ENCODE peak calls at places on chromosomes 11 and 22, in seven cellular contexts. One of them, this sample, is unnamed.

GRCh38 chr11:112806876-112807275 is 154.3 kb upstream of the NCAM1 start:
- DNase-seq in G401: no peak
- DNase-seq in T1000: no peak
- DNase-seq in activated CD4-positive, alpha-beta T cell treated with anti-CD3 and anti-CD28 coated beads for 36 hours: no peak
- DNase-seq in Caki2: no peak
- DNase-seq in left cardiac atrium: no peak
- DNase-seq in nephron progenitor cell: no peak
- DNase-seq in this sample: no peak

GRCh38 chr11:65788801-65789200 is 1.9 kb downstream of the OVOL1 start:
- DNase-seq in G401: no peak
- DNase-seq in T1000: no peak
- DNase-seq in activated CD4-positive, alpha-beta T cell treated with anti-CD3 and anti-CD28 coated beads for 36 hours: no peak
- DNase-seq in Caki2: no peak
- DNase-seq in left cardiac atrium: no peak
- DNase-seq in nephron progenitor cell: no peak
- DNase-seq in this sample: no peak

GRCh38 chr22:35064664-35065063 is 1.3 kb upstream of the ISX start:
- DNase-seq in G401: no peak
- DNase-seq in T1000: no peak
- DNase-seq in activated CD4-positive, alpha-beta T cell treated with anti-CD3 and anti-CD28 coated beads for 36 hours: peak; percentile 5
- DNase-seq in Caki2: peak; percentile 51
- DNase-seq in left cardiac atrium: no peak
- DNase-seq in nephron progenitor cell: no peak
- DNase-seq in this sample: no peak

GRCh38 chr22:37383342-37383741 is 43.9 kb downstream of the ELFN2 start:
- DNase-seq in G401: no peak
- DNase-seq in T1000: no peak
- DNase-seq in activated CD4-positive, alpha-beta T cell treated with anti-CD3 and anti-CD28 coated beads for 36 hours: no peak
- DNase-seq in Caki2: no peak
- DNase-seq in left cardiac atrium: no peak
- DNase-seq in nephron progenitor cell: no peak
- DNase-seq in this sample: peak; percentile 37

GRCh38 chr11:32392840-32393239 is 42.5 kb downstream of the WT1 start:
- DNase-seq in G401: no peak
- DNase-seq in T1000: no peak
- DNase-seq in activated CD4-positive, alpha-beta T cell treated with anti-CD3 and anti-CD28 coated beads for 36 hours: no peak
- DNase-seq in Caki2: no peak
- DNase-seq in left cardiac atrium: no peak
- DNase-seq in nephron progenitor cell: no peak
- DNase-seq in this sample: no peak

GRCh38 chr11:134359646-134360045 is 27.9 kb downstream of the GLB1L2 start:
- DNase-seq in G401: no peak
- DNase-seq in T1000: no peak
- DNase-seq in activated CD4-positive, alpha-beta T cell treated with anti-CD3 and anti-CD28 coated beads for 36 hours: no peak
- DNase-seq in Caki2: no peak
- DNase-seq in left cardiac atrium: no peak
- DNase-seq in nephron progenitor cell: no peak
- DNase-seq in this sample: no peak

GRCh38 chr22:29145321-29146072 is 60.2 kb upstream of the EMID1 start:
- DNase-seq in G401: no peak
- DNase-seq in T1000: no peak
- DNase-seq in activated CD4-positive, alpha-beta T cell treated with anti-CD3 and anti-CD28 coated beads for 36 hours: no peak
- DNase-seq in Caki2: no peak
- DNase-seq in left cardiac atrium: no peak
- DNase-seq in nephron progenitor cell: no peak
- DNase-seq in this sample: no peak

GRCh38 chr11:99208813-99209212 is 188.1 kb downstream of the CNTN5 start:
- DNase-seq in G401: no peak
- DNase-seq in T1000: no peak
- DNase-seq in activated CD4-positive, alpha-beta T cell treated with anti-CD3 and anti-CD28 coated beads for 36 hours: no peak
- DNase-seq in Caki2: no peak
- DNase-seq in left cardiac atrium: no peak
- DNase-seq in nephron progenitor cell: no peak
- DNase-seq in this sample: no peak

GRCh38 chr22:28474248-28474647 is 205.4 kb downstream of the TTC28 start:
- DNase-seq in G401: no peak
- DNase-seq in T1000: no peak
- DNase-seq in activated CD4-positive, alpha-beta T cell treated with anti-CD3 and anti-CD28 coated beads for 36 hours: no peak
- DNase-seq in Caki2: no peak
- DNase-seq in left cardiac atrium: no peak
- DNase-seq in nephron progenitor cell: no peak
- DNase-seq in this sample: no peak

GRCh38 chr11:10268746-10269487 is 25.1 kb downstream of the SBF2 start:
- DNase-seq in G401: no peak
- DNase-seq in T1000: no peak
- DNase-seq in activated CD4-positive, alpha-beta T cell treated with anti-CD3 and anti-CD28 coated beads for 36 hours: no peak
- DNase-seq in Caki2: no peak
- DNase-seq in left cardiac atrium: no peak
- DNase-seq in nephron progenitor cell: no peak
- DNase-seq in this sample: no peak

GRCh38 chr11:73463359-73463758 is 87.2 kb downstream of the RELT start:
- DNase-seq in G401: no peak
- DNase-seq in T1000: no peak
- DNase-seq in activated CD4-positive, alpha-beta T cell treated with anti-CD3 and anti-CD28 coated beads for 36 hours: no peak
- DNase-seq in Caki2: no peak
- DNase-seq in left cardiac atrium: no peak
- DNase-seq in nephron progenitor cell: no peak
- DNase-seq in this sample: no peak

GRCh38 chr22:17368727-17369552 is at the start of gene CECR2:
- DNase-seq in G401: peak; percentile 73
- DNase-seq in T1000: no peak
- DNase-seq in activated CD4-positive, alpha-beta T cell treated with anti-CD3 and anti-CD28 coated beads for 36 hours: peak; percentile 13
- DNase-seq in Caki2: peak; percentile 58
- DNase-seq in left cardiac atrium: peak; percentile 67
- DNase-seq in nephron progenitor cell: peak; percentile 78
- DNase-seq in this sample: no peak

GRCh38 chr11:294795-295194 is 4.5 kb downstream of the IFITM5 start:
- DNase-seq in G401: no peak
- DNase-seq in T1000: no peak
- DNase-seq in activated CD4-positive, alpha-beta T cell treated with anti-CD3 and anti-CD28 coated beads for 36 hours: peak; percentile 8
- DNase-seq in Caki2: no peak
- DNase-seq in left cardiac atrium: peak; percentile 19
- DNase-seq in nephron progenitor cell: no peak
- DNase-seq in this sample: no peak

GRCh38 chr11:1639102-1639620 is 9.6 kb downstream of the KRTAP5-5 start:
- DNase-seq in G401: no peak
- DNase-seq in T1000: no peak
- DNase-seq in activated CD4-positive, alpha-beta T cell treated with anti-CD3 and anti-CD28 coated beads for 36 hours: no peak
- DNase-seq in Caki2: no peak
- DNase-seq in left cardiac atrium: no peak
- DNase-seq in nephron progenitor cell: no peak
- DNase-seq in this sample: no peak

GRCh38 chr11:18617688-18618340 is 16.3 kb downstream of the SPTY2D1 start:
- DNase-seq in G401: no peak
- DNase-seq in T1000: no peak
- DNase-seq in activated CD4-positive, alpha-beta T cell treated with anti-CD3 and anti-CD28 coated beads for 36 hours: peak; percentile 47
- DNase-seq in Caki2: no peak
- DNase-seq in left cardiac atrium: no peak
- DNase-seq in nephron progenitor cell: no peak
- DNase-seq in this sample: no peak

GRCh38 chr22:19744350-19745006 is 16.1 kb upstream of the TBX1 start:
- DNase-seq in G401: no peak
- DNase-seq in T1000: no peak
- DNase-seq in activated CD4-positive, alpha-beta T cell treated with anti-CD3 and anti-CD28 coated beads for 36 hours: no peak
- DNase-seq in Caki2: no peak
- DNase-seq in left cardiac atrium: peak; percentile 43
- DNase-seq in nephron progenitor cell: no peak
- DNase-seq in this sample: no peak

GRCh38 chr22:45290410-45290936 is 5.7 kb downstream of the UPK3A start:
- DNase-seq in G401: no peak
- DNase-seq in T1000: no peak
- DNase-seq in activated CD4-positive, alpha-beta T cell treated with anti-CD3 and anti-CD28 coated beads for 36 hours: no peak
- DNase-seq in Caki2: peak; percentile 86
- DNase-seq in left cardiac atrium: no peak
- DNase-seq in nephron progenitor cell: peak; percentile 59
- DNase-seq in this sample: peak; percentile 71

GRCh38 chr11:70416881-70417280 is 18.6 kb downstream of the CTTN start:
- DNase-seq in G401: no peak
- DNase-seq in T1000: no peak
- DNase-seq in activated CD4-positive, alpha-beta T cell treated with anti-CD3 and anti-CD28 coated beads for 36 hours: no peak
- DNase-seq in Caki2: no peak
- DNase-seq in left cardiac atrium: no peak
- DNase-seq in nephron progenitor cell: no peak
- DNase-seq in this sample: no peak

GRCh38 chr11:123457187-123457770 is 27.2 kb downstream of the GRAMD1B start:
- DNase-seq in G401: no peak
- DNase-seq in T1000: no peak
- DNase-seq in activated CD4-positive, alpha-beta T cell treated with anti-CD3 and anti-CD28 coated beads for 36 hours: no peak
- DNase-seq in Caki2: no peak
- DNase-seq in left cardiac atrium: peak; percentile 35
- DNase-seq in nephron progenitor cell: no peak
- DNase-seq in this sample: no peak

GRCh38 chr11:67273260-67273990 is 7.2 kb downstream of the GRK2 start:
- DNase-seq in G401: no peak
- DNase-seq in T1000: no peak
- DNase-seq in activated CD4-positive, alpha-beta T cell treated with anti-CD3 and anti-CD28 coated beads for 36 hours: peak; percentile 18
- DNase-seq in Caki2: no peak
- DNase-seq in left cardiac atrium: peak; percentile 39
- DNase-seq in nephron progenitor cell: no peak
- DNase-seq in this sample: no peak

GRCh38 chr11:57499413-57499982 is 16.0 kb downstream of the SLC43A1 start:
- DNase-seq in G401: peak; percentile 96
- DNase-seq in T1000: peak; percentile 86
- DNase-seq in activated CD4-positive, alpha-beta T cell treated with anti-CD3 and anti-CD28 coated beads for 36 hours: peak; percentile 69
- DNase-seq in Caki2: peak; percentile 78
- DNase-seq in left cardiac atrium: peak; percentile 97
- DNase-seq in nephron progenitor cell: peak; percentile 99
- DNase-seq in this sample: peak; percentile 95

GRCh38 chr22:23716811-23717801 is 26.3 kb downstream of the RGL4 start:
- DNase-seq in G401: peak; percentile 89
- DNase-seq in T1000: peak; percentile 61
- DNase-seq in activated CD4-positive, alpha-beta T cell treated with anti-CD3 and anti-CD28 coated beads for 36 hours: peak; percentile 89
- DNase-seq in Caki2: peak; percentile 81
- DNase-seq in left cardiac atrium: peak; percentile 88
- DNase-seq in nephron progenitor cell: peak; percentile 89
- DNase-seq in this sample: peak; percentile 81

GRCh38 chr11:47314992-47315391 is 37.5 kb downstream of the MYBPC3 start:
- DNase-seq in G401: no peak
- DNase-seq in T1000: no peak
- DNase-seq in activated CD4-positive, alpha-beta T cell treated with anti-CD3 and anti-CD28 coated beads for 36 hours: no peak
- DNase-seq in Caki2: no peak
- DNase-seq in left cardiac atrium: no peak
- DNase-seq in nephron progenitor cell: no peak
- DNase-seq in this sample: no peak

GRCh38 chr22:22408731-22409696 is 99.5 kb downstream of the ZNF280B start:
- DNase-seq in G401: peak; percentile 9
- DNase-seq in T1000: no peak
- DNase-seq in activated CD4-positive, alpha-beta T cell treated with anti-CD3 and anti-CD28 coated beads for 36 hours: peak; percentile 19
- DNase-seq in Caki2: no peak
- DNase-seq in left cardiac atrium: no peak
- DNase-seq in nephron progenitor cell: peak; percentile 53
- DNase-seq in this sample: no peak

GRCh38 chr11:79263001-79263400 is 177.8 kb downstream of the TENM4 start:
- DNase-seq in G401: peak; percentile 53
- DNase-seq in T1000: no peak
- DNase-seq in activated CD4-positive, alpha-beta T cell treated with anti-CD3 and anti-CD28 coated beads for 36 hours: no peak
- DNase-seq in Caki2: no peak
- DNase-seq in left cardiac atrium: peak; percentile 45
- DNase-seq in nephron progenitor cell: no peak
- DNase-seq in this sample: no peak

GRCh38 chr11:1744137-1744878 is 6.1 kb downstream of the IFITM10 start:
- DNase-seq in G401: peak; percentile 72
- DNase-seq in T1000: no peak
- DNase-seq in activated CD4-positive, alpha-beta T cell treated with anti-CD3 and anti-CD28 coated beads for 36 hours: no peak
- DNase-seq in Caki2: no peak
- DNase-seq in left cardiac atrium: peak; percentile 21
- DNase-seq in nephron progenitor cell: no peak
- DNase-seq in this sample: no peak

GRCh38 chr11:67644042-67644441 is 4.5 kb upstream of the TBX10 start:
- DNase-seq in G401: no peak
- DNase-seq in T1000: no peak
- DNase-seq in activated CD4-positive, alpha-beta T cell treated with anti-CD3 and anti-CD28 coated beads for 36 hours: no peak
- DNase-seq in Caki2: no peak
- DNase-seq in left cardiac atrium: no peak
- DNase-seq in nephron progenitor cell: no peak
- DNase-seq in this sample: no peak

GRCh38 chr11:66036334-66036710 is 10.0 kb upstream of the CATSPER1 start:
- DNase-seq in G401: no peak
- DNase-seq in T1000: no peak
- DNase-seq in activated CD4-positive, alpha-beta T cell treated with anti-CD3 and anti-CD28 coated beads for 36 hours: no peak
- DNase-seq in Caki2: no peak
- DNase-seq in left cardiac atrium: no peak
- DNase-seq in nephron progenitor cell: no peak
- DNase-seq in this sample: no peak

GRCh38 chr11:126127898-126128297 is 65.2 kb upstream of the CDON start:
- DNase-seq in G401: peak; percentile 97
- DNase-seq in T1000: no peak
- DNase-seq in activated CD4-positive, alpha-beta T cell treated with anti-CD3 and anti-CD28 coated beads for 36 hours: no peak
- DNase-seq in Caki2: no peak
- DNase-seq in left cardiac atrium: no peak
- DNase-seq in nephron progenitor cell: no peak
- DNase-seq in this sample: no peak

GRCh38 chr22:25081409-25081824 is 118.2 kb upstream of the CRYBB3 start:
- DNase-seq in G401: no peak
- DNase-seq in T1000: no peak
- DNase-seq in activated CD4-positive, alpha-beta T cell treated with anti-CD3 and anti-CD28 coated beads for 36 hours: peak; percentile 76
- DNase-seq in Caki2: peak; percentile 41
- DNase-seq in left cardiac atrium: no peak
- DNase-seq in nephron progenitor cell: peak; percentile 30
- DNase-seq in this sample: no peak

GRCh38 chr11:119062779-119063178 is 4.8 kb upstream of the VPS11 start:
- DNase-seq in G401: no peak
- DNase-seq in T1000: no peak
- DNase-seq in activated CD4-positive, alpha-beta T cell treated with anti-CD3 and anti-CD28 coated beads for 36 hours: no peak
- DNase-seq in Caki2: peak; percentile 11
- DNase-seq in left cardiac atrium: peak; percentile 67
- DNase-seq in nephron progenitor cell: no peak
- DNase-seq in this sample: peak; percentile 38

GRCh38 chr22:32531955-32532818 is 57.6 kb downstream of the FBXO7 start:
- DNase-seq in G401: no peak
- DNase-seq in T1000: peak; percentile 85
- DNase-seq in activated CD4-positive, alpha-beta T cell treated with anti-CD3 and anti-CD28 coated beads for 36 hours: no peak
- DNase-seq in Caki2: peak; percentile 60
- DNase-seq in left cardiac atrium: peak; percentile 88
- DNase-seq in nephron progenitor cell: peak; percentile 62
- DNase-seq in this sample: peak; percentile 70

GRCh38 chr22:40332319-40332781 is 13.9 kb upstream of the ADSL start:
- DNase-seq in G401: no peak
- DNase-seq in T1000: no peak
- DNase-seq in activated CD4-positive, alpha-beta T cell treated with anti-CD3 and anti-CD28 coated beads for 36 hours: peak; percentile 37
- DNase-seq in Caki2: no peak
- DNase-seq in left cardiac atrium: no peak
- DNase-seq in nephron progenitor cell: no peak
- DNase-seq in this sample: no peak

GRCh38 chr22:36546092-36546804 is 17.3 kb upstream of the EIF3D start:
- DNase-seq in G401: peak; percentile 74
- DNase-seq in T1000: no peak
- DNase-seq in activated CD4-positive, alpha-beta T cell treated with anti-CD3 and anti-CD28 coated beads for 36 hours: peak; percentile 72
- DNase-seq in Caki2: peak; percentile 61
- DNase-seq in left cardiac atrium: peak; percentile 39
- DNase-seq in nephron progenitor cell: peak; percentile 67
- DNase-seq in this sample: peak; percentile 41

GRCh38 chr11:818396-819128 is at the start of gene PNPLA2:
- DNase-seq in G401: no peak
- DNase-seq in T1000: no peak
- DNase-seq in activated CD4-positive, alpha-beta T cell treated with anti-CD3 and anti-CD28 coated beads for 36 hours: no peak
- DNase-seq in Caki2: peak; percentile 60
- DNase-seq in left cardiac atrium: no peak
- DNase-seq in nephron progenitor cell: no peak
- DNase-seq in this sample: no peak

GRCh38 chr22:23823331-23823791 is 15.4 kb downstream of the DERL3 start:
- DNase-seq in G401: peak; percentile 85
- DNase-seq in T1000: no peak
- DNase-seq in activated CD4-positive, alpha-beta T cell treated with anti-CD3 and anti-CD28 coated beads for 36 hours: no peak
- DNase-seq in Caki2: no peak
- DNase-seq in left cardiac atrium: peak; percentile 62
- DNase-seq in nephron progenitor cell: no peak
- DNase-seq in this sample: no peak

GRCh38 chr11:125476721-125477120 is 19.3 kb downstream of the FEZ1 start:
- DNase-seq in G401: no peak
- DNase-seq in T1000: no peak
- DNase-seq in activated CD4-positive, alpha-beta T cell treated with anti-CD3 and anti-CD28 coated beads for 36 hours: no peak
- DNase-seq in Caki2: no peak
- DNase-seq in left cardiac atrium: no peak
- DNase-seq in nephron progenitor cell: no peak
- DNase-seq in this sample: no peak

GRCh38 chr22:45007247-45007945 is 2.4 kb downstream of the PHF21B start:
- DNase-seq in G401: peak; percentile 12
- DNase-seq in T1000: no peak
- DNase-seq in activated CD4-positive, alpha-beta T cell treated with anti-CD3 and anti-CD28 coated beads for 36 hours: peak; percentile 44
- DNase-seq in Caki2: peak; percentile 38
- DNase-seq in left cardiac atrium: peak; percentile 54
- DNase-seq in nephron progenitor cell: peak; percentile 94
- DNase-seq in this sample: peak; percentile 35